ENCODE peak calls at places on chromosomes 16 and 17, in ten cellular contexts. One of them, this sample, is unnamed.

GRCh38 chr16:29978081-29978480 is 4.4 kb downstream of the TAOK2 start:
- DNase-seq in activated T-helper 9 cell treated with anti-CD3 and anti-CD28 coated beads, Interleukin-2, amount 50 U/mL, for 16 hours: no peak
- DNase-seq in T-cell: no peak
- DNase-seq in activated CD4-positive, CD25-positive, alpha-beta regulatory T cell: no peak
- DNase-seq in ELF-1: no peak
- DNase-seq in left ventricle myocardium inferior: no peak
- DNase-seq in upper lobe of right lung: no peak
- DNase-seq in astrocyte of the spinal cord: no peak
- DNase-seq in H9: no peak
- DNase-seq in activated naive CD8-positive, alpha-beta T cell treated with anti-CD3 and anti-CD28 coated beads, Interleukin-2, amount 50 U/mL, for 24 hours: no peak
- DNase-seq in this sample: no peak

GRCh38 chr16:58462997-58463891 is 36.7 kb upstream of the NDRG4 start:
- DNase-seq in activated T-helper 9 cell treated with anti-CD3 and anti-CD28 coated beads, Interleukin-2, amount 50 U/mL, for 16 hours: no peak
- DNase-seq in T-cell: no peak
- DNase-seq in activated CD4-positive, CD25-positive, alpha-beta regulatory T cell: no peak
- DNase-seq in ELF-1: no peak
- DNase-seq in left ventricle myocardium inferior: peak; percentile 59
- DNase-seq in upper lobe of right lung: no peak
- DNase-seq in astrocyte of the spinal cord: no peak
- DNase-seq in H9: peak; percentile 43
- DNase-seq in activated naive CD8-positive, alpha-beta T cell treated with anti-CD3 and anti-CD28 coated beads, Interleukin-2, amount 50 U/mL, for 24 hours: peak; percentile 11
- DNase-seq in this sample: no peak

GRCh38 chr17:81499601-81499970 is 13.0 kb downstream of the ACTG1 start:
- DNase-seq in activated T-helper 9 cell treated with anti-CD3 and anti-CD28 coated beads, Interleukin-2, amount 50 U/mL, for 16 hours: no peak
- DNase-seq in T-cell: no peak
- DNase-seq in activated CD4-positive, CD25-positive, alpha-beta regulatory T cell: no peak
- DNase-seq in ELF-1: no peak
- DNase-seq in left ventricle myocardium inferior: no peak
- DNase-seq in upper lobe of right lung: no peak
- DNase-seq in astrocyte of the spinal cord: no peak
- DNase-seq in H9: no peak
- DNase-seq in activated naive CD8-positive, alpha-beta T cell treated with anti-CD3 and anti-CD28 coated beads, Interleukin-2, amount 50 U/mL, for 24 hours: no peak
- DNase-seq in this sample: no peak

GRCh38 chr16:19810817-19811731 is 73.6 kb downstream of the GPRC5B start:
- DNase-seq in activated T-helper 9 cell treated with anti-CD3 and anti-CD28 coated beads, Interleukin-2, amount 50 U/mL, for 16 hours: no peak
- DNase-seq in T-cell: no peak
- DNase-seq in activated CD4-positive, CD25-positive, alpha-beta regulatory T cell: no peak
- DNase-seq in ELF-1: no peak
- DNase-seq in left ventricle myocardium inferior: no peak
- DNase-seq in upper lobe of right lung: no peak
- DNase-seq in astrocyte of the spinal cord: peak; percentile 56
- DNase-seq in H9: no peak
- DNase-seq in activated naive CD8-positive, alpha-beta T cell treated with anti-CD3 and anti-CD28 coated beads, Interleukin-2, amount 50 U/mL, for 24 hours: no peak
- DNase-seq in this sample: peak; percentile 98

GRCh38 chr17:32584792-32585191 is 98.0 kb downstream of the CDK5R1 start:
- DNase-seq in activated T-helper 9 cell treated with anti-CD3 and anti-CD28 coated beads, Interleukin-2, amount 50 U/mL, for 16 hours: no peak
- DNase-seq in T-cell: no peak
- DNase-seq in activated CD4-positive, CD25-positive, alpha-beta regulatory T cell: no peak
- DNase-seq in ELF-1: no peak
- DNase-seq in left ventricle myocardium inferior: no peak
- DNase-seq in upper lobe of right lung: no peak
- DNase-seq in astrocyte of the spinal cord: no peak
- DNase-seq in H9: no peak
- DNase-seq in activated naive CD8-positive, alpha-beta T cell treated with anti-CD3 and anti-CD28 coated beads, Interleukin-2, amount 50 U/mL, for 24 hours: no peak
- DNase-seq in this sample: no peak

GRCh38 chr17:80782536-80783427 is 208.9 kb upstream of the CHMP6 start:
- DNase-seq in activated T-helper 9 cell treated with anti-CD3 and anti-CD28 coated beads, Interleukin-2, amount 50 U/mL, for 16 hours: no peak
- DNase-seq in T-cell: peak; percentile 49
- DNase-seq in activated CD4-positive, CD25-positive, alpha-beta regulatory T cell: no peak
- DNase-seq in ELF-1: no peak
- DNase-seq in left ventricle myocardium inferior: no peak
- DNase-seq in upper lobe of right lung: no peak
- DNase-seq in astrocyte of the spinal cord: no peak
- DNase-seq in H9: peak; percentile 40
- DNase-seq in activated naive CD8-positive, alpha-beta T cell treated with anti-CD3 and anti-CD28 coated beads, Interleukin-2, amount 50 U/mL, for 24 hours: peak; percentile 31
- DNase-seq in this sample: no peak

GRCh38 chr17:74610108-74610507 is 13.4 kb downstream of the CD300E start:
- DNase-seq in activated T-helper 9 cell treated with anti-CD3 and anti-CD28 coated beads, Interleukin-2, amount 50 U/mL, for 16 hours: no peak
- DNase-seq in T-cell: no peak
- DNase-seq in activated CD4-positive, CD25-positive, alpha-beta regulatory T cell: no peak
- DNase-seq in ELF-1: peak; percentile 45
- DNase-seq in left ventricle myocardium inferior: no peak
- DNase-seq in upper lobe of right lung: no peak
- DNase-seq in astrocyte of the spinal cord: no peak
- DNase-seq in H9: no peak
- DNase-seq in activated naive CD8-positive, alpha-beta T cell treated with anti-CD3 and anti-CD28 coated beads, Interleukin-2, amount 50 U/mL, for 24 hours: no peak
- DNase-seq in this sample: no peak

GRCh38 chr17:58332720-58333395 is 4.3 kb upstream of the TSPOAP1 start:
- DNase-seq in activated T-helper 9 cell treated with anti-CD3 and anti-CD28 coated beads, Interleukin-2, amount 50 U/mL, for 16 hours: no peak
- DNase-seq in T-cell: no peak
- DNase-seq in activated CD4-positive, CD25-positive, alpha-beta regulatory T cell: no peak
- DNase-seq in ELF-1: no peak
- DNase-seq in left ventricle myocardium inferior: peak; percentile 14
- DNase-seq in upper lobe of right lung: peak; percentile 67
- DNase-seq in astrocyte of the spinal cord: no peak
- DNase-seq in H9: peak; percentile 30
- DNase-seq in activated naive CD8-positive, alpha-beta T cell treated with anti-CD3 and anti-CD28 coated beads, Interleukin-2, amount 50 U/mL, for 24 hours: peak; percentile 86
- DNase-seq in this sample: no peak

GRCh38 chr16:68366062-68366461 is 55.2 kb downstream of the PRMT7 start:
- DNase-seq in activated T-helper 9 cell treated with anti-CD3 and anti-CD28 coated beads, Interleukin-2, amount 50 U/mL, for 16 hours: no peak
- DNase-seq in T-cell: no peak
- DNase-seq in activated CD4-positive, CD25-positive, alpha-beta regulatory T cell: no peak
- DNase-seq in ELF-1: no peak
- DNase-seq in left ventricle myocardium inferior: no peak
- DNase-seq in upper lobe of right lung: no peak
- DNase-seq in astrocyte of the spinal cord: no peak
- DNase-seq in H9: no peak
- DNase-seq in activated naive CD8-positive, alpha-beta T cell treated with anti-CD3 and anti-CD28 coated beads, Interleukin-2, amount 50 U/mL, for 24 hours: no peak
- DNase-seq in this sample: no peak

GRCh38 chr16:30092373-30093010 is 768 bp upstream of the TBX6 start:
- DNase-seq in activated T-helper 9 cell treated with anti-CD3 and anti-CD28 coated beads, Interleukin-2, amount 50 U/mL, for 16 hours: peak; percentile 49
- DNase-seq in T-cell: peak; percentile 47
- DNase-seq in activated CD4-positive, CD25-positive, alpha-beta regulatory T cell: peak; percentile 47
- DNase-seq in ELF-1: peak; percentile 97
- DNase-seq in left ventricle myocardium inferior: peak; percentile 75
- DNase-seq in upper lobe of right lung: peak; percentile 92
- DNase-seq in astrocyte of the spinal cord: peak; percentile 58
- DNase-seq in H9: peak; percentile 94
- DNase-seq in activated naive CD8-positive, alpha-beta T cell treated with anti-CD3 and anti-CD28 coated beads, Interleukin-2, amount 50 U/mL, for 24 hours: peak; percentile 84
- DNase-seq in this sample: no peak

GRCh38 chr16:945271-946047 is 25.3 kb downstream of the LMF1 start:
- DNase-seq in activated T-helper 9 cell treated with anti-CD3 and anti-CD28 coated beads, Interleukin-2, amount 50 U/mL, for 16 hours: no peak
- DNase-seq in T-cell: no peak
- DNase-seq in activated CD4-positive, CD25-positive, alpha-beta regulatory T cell: no peak
- DNase-seq in ELF-1: no peak
- DNase-seq in left ventricle myocardium inferior: no peak
- DNase-seq in upper lobe of right lung: no peak
- DNase-seq in astrocyte of the spinal cord: no peak
- DNase-seq in H9: no peak
- DNase-seq in activated naive CD8-positive, alpha-beta T cell treated with anti-CD3 and anti-CD28 coated beads, Interleukin-2, amount 50 U/mL, for 24 hours: no peak
- DNase-seq in this sample: peak; percentile 29

This sample was measured in epithelial cell of proximal tubule.